ENCODE peak calls at places on chromosome 10, in six cellular contexts. N is GM12878, D is H1, G is SK-N-SH, W is HCT116, Y is HepG2. O is an unnamed sample.
A peak's percentile ranks its signal among the peaks of the same experiment; 100 is the strongest.

GRCh38 chr10:29585488-29585976 is 49.2 kb downstream of the SVIL start:
- DNase-seq in Y (no peak), D (peak; percentile 62), G (no peak), N (no peak), W (no peak), O (no peak)

GRCh38 chr10:96986200-96986856 is 154.2 kb downstream of the LCOR start:
- DNase-seq in Y (no peak), N (no peak), W (no peak), G (no peak), D (no peak), O (no peak)

GRCh38 chr10:53010362-53010907 is 237.9 kb upstream of the MBL2 start:
- DNase-seq in D (no peak), G (no peak), W (no peak), Y (peak; percentile 56), N (no peak), O (no peak)

GRCh38 chr10:23192741-23193434 is 776 bp downstream of the PTF1A start:
- DNase-seq in Y (no peak), W (no peak), D (peak; percentile 74), G (peak; percentile 73), N (no peak), O (no peak)

GRCh38 chr10:109218207-109218606 is 705.1 kb downstream of the XPNPEP1 start:
- DNase-seq in Y (no peak), N (no peak), G (no peak), W (no peak), D (no peak), O (no peak)

GRCh38 chr10:110208614-110209398 is 1.4 kb downstream of the MXI1 start:
- DNase-seq in D (no peak), G (peak; percentile 66), W (no peak), Y (no peak), N (no peak), O (no peak)

GRCh38 chr10:14163374-14164125 is 167.2 kb downstream of the FRMD4A start:
- DNase-seq in Y (no peak), D (no peak), G (no peak), N (no peak), W (no peak), O (no peak)

GRCh38 chr10:102927311-102928010 is 9.4 kb downstream of the CNNM2 start:
- DNase-seq in G (no peak), Y (no peak), W (no peak), D (no peak), N (no peak), O (no peak)

GRCh38 chr10:99593312-99593711 is 26.9 kb downstream of the SLC25A28 start:
- DNase-seq in G (no peak), N (no peak), W (no peak), D (no peak), Y (peak; percentile 47), O (no peak)

GRCh38 chr10:104548090-104548489 is 93.0 kb upstream of the SORCS3 start:
- DNase-seq in G (no peak), W (no peak), N (no peak), D (peak; percentile 54), Y (no peak), O (no peak)

GRCh38 chr10:124602121-124602561 is 140.5 kb downstream of the LHPP start:
- DNase-seq in D (no peak), N (no peak), W (no peak), G (no peak), Y (no peak), O (no peak)

GRCh38 chr10:60192986-60193385 is 196.7 kb downstream of the ANK3 start:
- DNase-seq in G (peak; percentile 44), Y (no peak), N (no peak), W (no peak), D (no peak), O (no peak)

GRCh38 chr10:13773496-13774170 is 186.9 kb downstream of the PRPF18 start:
- DNase-seq in N (no peak), G (no peak), Y (no peak), W (no peak), D (no peak), O (no peak)

GRCh38 chr10:132270256-132270655 is 37.5 kb downstream of the STK32C start:
- DNase-seq in G (no peak), Y (no peak), N (no peak), D (no peak), W (no peak), O (no peak)

GRCh38 chr10:22705534-22705933 is 8.8 kb downstream of the PIP4K2A start:
- DNase-seq in Y (no peak), W (no peak), G (no peak), D (no peak), N (no peak), O (no peak)

GRCh38 chr10:27745719-27746363 is at the start of gene MKX:
- DNase-seq in N (no peak), W (no peak), D (peak; percentile 93), G (peak; percentile 31), Y (no peak), O (no peak)

GRCh38 chr10:6296456-6297214 is 93.9 kb downstream of the PFKFB3 start:
- DNase-seq in N (no peak), D (no peak), G (no peak), Y (no peak), W (no peak), O (no peak)

GRCh38 chr10:122592161-122592560 is 31.6 kb downstream of the DMBT1 start:
- DNase-seq in N (no peak), D (no peak), W (no peak), Y (no peak), G (no peak), O (no peak)

GRCh38 chr10:119449760-119450461 is 92.6 kb downstream of the RGS10 start:
- DNase-seq in N (no peak), Y (no peak), D (no peak), W (no peak), G (no peak), O (no peak)

GRCh38 chr10:20797290-20797689 is 99.8 kb downstream of the NEBL start:
- DNase-seq in W (no peak), N (no peak), G (no peak), D (no peak), Y (no peak), O (no peak)

GRCh38 chr10:4740471-4740870 is 85.5 kb upstream of the AKR1E2 start:
- DNase-seq in G (no peak), D (no peak), W (no peak), N (no peak), Y (no peak), O (no peak)
- H3K36me3 ChIP-seq in G (no peaks in the 10 kb centered on the region), D (no peaks in the 10 kb centered on the region), W (no peaks in the 10 kb centered on the region), N (no peaks in the 10 kb centered on the region), Y (no peaks in the 10 kb centered on the region), O (no peaks in the 10 kb centered on the region)

DNA sequence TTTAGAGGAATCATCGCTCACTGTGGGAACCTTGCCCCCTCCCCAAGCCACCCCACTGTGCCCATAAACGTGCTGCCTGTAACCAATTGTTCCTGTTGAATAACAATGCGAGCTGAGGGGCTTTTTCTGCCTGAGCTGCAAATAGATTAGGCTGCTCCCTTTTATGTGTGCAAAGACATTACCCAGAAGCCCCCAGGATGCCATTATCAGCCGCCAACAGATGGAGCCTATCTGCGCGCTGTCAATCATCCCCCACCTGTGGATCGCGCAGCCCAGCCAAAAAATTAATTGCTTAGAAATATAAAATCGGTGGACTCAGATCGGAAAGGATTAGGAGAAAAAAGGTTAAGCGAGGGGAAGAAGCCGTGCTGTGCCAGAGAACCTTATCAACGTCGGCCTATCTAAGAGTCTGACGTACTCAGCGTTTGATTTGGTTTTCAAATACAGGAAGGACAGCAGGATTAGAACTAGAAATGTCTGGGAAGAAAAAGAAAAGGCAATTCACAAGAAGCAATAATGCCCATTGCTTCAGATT is 167.3 kb upstream of the MYO3A start:
- DNase-seq in N (no peak), D (peak; percentile 84), W (no peak), G (peak; percentile 66), Y (no peak), O (no peak)
- TF ChIP-seq SIN3A in N (no peak), D (no peak), W (no peak), G (no peak), Y (no peak), O (no peak)

GRCh38 chr10:42594246-42594650 is 44.1 kb downstream of the ZNF33B start:
- DNase-seq in Y (no peak), D (no peak), N (no peak), G (no peak), W (no peak), O (no peak)
- H3K36me3 ChIP-seq in Y (peaks cover 5% of the 10 kb centered on the region), D (peaks cover 39% of the 10 kb centered on the region), N (peaks cover 3% of the 10 kb centered on the region), G (peaks cover 57% of the 10 kb centered on the region), W (no peaks in the 10 kb centered on the region), O (peaks cover 4% of the 10 kb centered on the region)

DNA sequence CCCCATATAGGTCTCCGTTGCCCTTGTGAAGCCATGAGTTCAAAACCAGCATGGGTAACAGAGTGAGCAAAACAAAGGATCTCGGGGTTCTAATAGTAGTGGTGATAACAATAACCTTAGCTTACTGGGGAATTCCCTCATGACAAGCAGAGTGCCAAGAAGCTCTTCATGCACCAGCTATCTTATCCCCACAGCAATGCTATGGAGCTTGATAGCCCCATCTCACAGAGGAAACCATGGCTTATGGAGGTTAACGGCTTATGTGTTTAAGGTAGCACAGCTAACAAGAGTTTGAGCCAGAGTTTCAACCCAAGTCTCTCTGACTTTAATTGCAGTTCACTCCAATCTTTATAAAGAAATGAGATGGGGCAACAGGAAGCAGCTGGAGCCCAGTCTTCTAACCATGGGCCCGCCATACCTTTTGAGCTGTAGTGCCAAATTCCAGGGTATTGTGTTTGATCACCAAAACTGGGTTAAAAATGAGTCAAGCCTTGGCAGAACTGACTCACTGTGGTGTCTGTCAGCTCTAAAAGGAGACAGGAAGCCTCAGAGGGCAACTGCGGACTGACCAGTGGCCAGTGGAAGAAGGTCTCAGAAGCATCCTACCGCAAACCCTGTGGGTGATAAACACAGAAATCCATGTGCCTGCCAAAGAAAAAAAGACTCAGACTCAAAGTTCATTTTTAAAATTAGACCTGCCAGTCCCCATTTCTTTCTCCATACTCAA is 16.5 kb upstream of the PLAU start:
- DNase-seq in Y (no peak), G (no peak), W (no peak), N (no peak), D (no peak), O (no peak)
- TF ChIP-seq SIN3A in Y (no peak), G (no peak), W (no peak), N (no peak), D (no peak), O (no peak)

DNA sequence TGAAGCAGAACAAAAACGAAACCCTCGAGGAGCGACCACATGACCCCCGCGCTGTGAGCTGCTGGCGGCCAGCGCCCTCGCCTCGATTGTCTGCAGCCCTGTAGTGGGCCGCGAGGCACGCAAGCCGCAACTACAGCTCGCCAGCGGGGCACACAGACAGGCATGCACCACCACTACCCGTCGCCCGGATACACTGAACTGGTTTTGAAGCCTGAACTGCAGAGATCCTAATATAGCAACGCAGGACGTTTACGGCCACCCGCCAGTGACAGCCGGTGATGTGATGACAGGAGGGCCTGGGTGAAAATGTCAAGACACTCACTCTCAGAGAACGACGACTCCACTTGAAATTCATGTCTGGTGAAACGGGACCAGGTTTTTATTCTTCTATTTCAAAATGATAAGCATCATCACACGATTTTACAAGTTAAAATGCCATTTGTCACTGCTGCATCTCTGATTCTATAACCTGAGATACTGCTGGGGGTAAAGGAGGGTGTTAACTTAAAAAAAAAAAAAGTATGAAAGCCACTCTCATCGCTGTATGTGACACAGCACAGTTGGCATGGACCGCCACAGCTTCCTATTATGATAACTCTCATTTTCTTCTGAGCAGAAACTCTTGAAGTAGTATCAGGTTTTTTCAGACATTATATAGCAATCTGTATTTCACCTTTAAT is 120.3 kb upstream of the DIP2C start:
- DNase-seq in N (no peak), W (no peak), Y (no peak), D (no peak), G (no peak), O (no peak)
- H3K36me3 ChIP-seq in N (peaks cover 9% of the 10 kb centered on the region), W (peaks cover 37% of the 10 kb centered on the region), Y (peaks cover 11% of the 10 kb centered on the region), D (peaks cover 57% of the 10 kb centered on the region), G (peaks cover 90% of the 10 kb centered on the region), O (peaks cover 11% of the 10 kb centered on the region)